ENCODE peak calls at places on chromosomes 12 and 14, in four cellular contexts. One of them, this sample, is unnamed.

GRCh38 chr14:42110167-42110566 is 503.5 kb downstream of the LRFN5 start:
- DNase-seq in fibroblast of mammary gland: peak; percentile 82
- DNase-seq in fibroblast of lung: peak; percentile 41
- DNase-seq in WERI-Rb-1: peak; percentile 23
- DNase-seq in this sample: no peak

GRCh38 chr14:56138987-56139386 is 20.8 kb downstream of the PELI2 start:
- DNase-seq in fibroblast of mammary gland: no peak
- DNase-seq in fibroblast of lung: no peak
- DNase-seq in WERI-Rb-1: peak; percentile 80
- DNase-seq in this sample: no peak

GRCh38 chr12:132322206-132323132 is 6.9 kb downstream of the GALNT9 start:
- DNase-seq in fibroblast of mammary gland: no peak
- DNase-seq in fibroblast of lung: no peak
- DNase-seq in WERI-Rb-1: no peak
- DNase-seq in this sample: no peak

GRCh38 chr12:53427905-53428594 is 4.4 kb downstream of the AMHR2 start:
- DNase-seq in fibroblast of mammary gland: peak; percentile 98
- DNase-seq in fibroblast of lung: peak; percentile 95
- DNase-seq in WERI-Rb-1: no peak
- DNase-seq in this sample: peak; percentile 96

GRCh38 chr12:1591029-1591428 is 3.4 kb downstream of the FBXL14 start:
- DNase-seq in fibroblast of mammary gland: peak; percentile 73
- DNase-seq in fibroblast of lung: peak; percentile 45
- DNase-seq in WERI-Rb-1: no peak
- DNase-seq in this sample: peak; percentile 55

GRCh38 chr12:63955831-63956685 is 111.6 kb downstream of the SRGAP1 start:
- DNase-seq in fibroblast of mammary gland: peak; percentile 94
- DNase-seq in fibroblast of lung: no peak
- DNase-seq in WERI-Rb-1: no peak
- DNase-seq in this sample: no peak

GRCh38 chr12:104596876-104597833 is 140.4 kb downstream of the CHST11 start:
- DNase-seq in fibroblast of mammary gland: no peak
- DNase-seq in fibroblast of lung: peak; percentile 60
- DNase-seq in WERI-Rb-1: no peak
- DNase-seq in this sample: no peak

GRCh38 chr12:94244165-94245133 is 96.1 kb downstream of the PLXNC1 start:
- DNase-seq in fibroblast of mammary gland: no peak
- DNase-seq in fibroblast of lung: no peak
- DNase-seq in WERI-Rb-1: no peak
- DNase-seq in this sample: no peak

GRCh38 chr12:102475355-102475754 is 5.0 kb downstream of the IGF1 start:
- DNase-seq in fibroblast of mammary gland: no peak
- DNase-seq in fibroblast of lung: peak; percentile 42
- DNase-seq in WERI-Rb-1: no peak
- DNase-seq in this sample: no peak

GRCh38 chr12:93790472-93791152 is 113.4 kb downstream of the CRADD start:
- DNase-seq in fibroblast of mammary gland: peak; percentile 88
- DNase-seq in fibroblast of lung: peak; percentile 93
- DNase-seq in WERI-Rb-1: no peak
- DNase-seq in this sample: peak; percentile 78

GRCh38 chr14:61196034-61196433 is 85.1 kb downstream of the TMEM30B start:
- DNase-seq in fibroblast of mammary gland: no peak
- DNase-seq in fibroblast of lung: no peak
- DNase-seq in WERI-Rb-1: no peak
- DNase-seq in this sample: no peak
- TF ChIP-seq CTCF in fibroblast of mammary gland: peak; percentile 16
- TF ChIP-seq CTCF in fibroblast of lung: no peak
- TF ChIP-seq CTCF in WERI-Rb-1: no peak
- TF ChIP-seq CTCF in this sample: peak; percentile 15

DNA sequence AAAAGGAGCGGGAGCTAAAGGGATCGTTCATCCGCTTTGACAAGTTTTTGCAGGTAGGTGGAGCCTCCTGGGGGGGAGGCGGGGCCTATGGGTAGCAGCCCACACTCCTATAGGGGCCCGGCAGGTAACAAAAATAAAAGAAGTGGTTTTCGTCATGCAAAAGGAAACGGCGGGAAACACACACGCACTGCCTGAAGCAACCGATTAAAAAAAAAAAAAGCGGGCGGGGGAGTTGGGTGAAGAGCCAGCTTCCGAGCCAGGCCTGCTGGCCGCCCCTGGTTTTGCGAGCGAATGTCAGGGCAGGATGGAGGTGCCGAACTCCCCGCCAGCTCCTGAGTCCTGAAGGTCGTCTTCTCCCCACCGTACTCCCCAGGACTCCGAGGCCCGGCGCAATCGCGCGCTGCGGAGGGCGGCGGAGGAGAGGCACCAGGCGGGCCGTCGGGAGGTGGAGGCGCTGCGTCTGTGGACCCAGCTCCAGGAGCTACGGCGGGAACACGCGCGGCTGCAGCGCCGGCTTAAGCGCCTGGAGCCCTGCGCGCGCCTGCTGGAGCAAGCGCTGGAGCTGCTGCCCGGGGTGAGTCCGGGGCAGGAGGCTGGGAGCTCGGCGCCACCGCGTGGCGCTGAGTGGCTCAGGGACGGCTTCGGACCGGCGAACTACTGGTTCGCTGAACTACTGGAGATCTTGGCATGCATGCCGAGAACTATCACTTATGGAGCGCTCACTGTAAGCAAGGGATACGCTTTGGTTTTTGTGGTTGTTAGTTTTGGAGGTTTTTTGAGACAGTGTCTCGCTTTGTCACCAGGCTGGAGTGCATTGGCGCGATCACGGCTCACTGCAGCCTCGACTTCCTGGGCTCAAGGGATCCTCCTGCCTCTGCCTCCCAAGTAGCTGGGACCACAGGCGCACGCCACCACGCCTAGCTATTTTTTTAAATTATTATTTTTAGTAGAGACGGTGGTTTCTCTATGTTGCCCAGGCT is 3.6 kb downstream of the CFAP73 start:
- DNase-seq in fibroblast of mammary gland: peak; percentile 70
- DNase-seq in fibroblast of lung: peak; percentile 73
- DNase-seq in WERI-Rb-1: peak; percentile 79
- DNase-seq in this sample: peak; percentile 55
- TF ChIP-seq CTCF in fibroblast of mammary gland: peak; percentile 38
- TF ChIP-seq CTCF in fibroblast of lung: peak; percentile 36
- TF ChIP-seq CTCF in WERI-Rb-1: peak; percentile 68
- TF ChIP-seq CTCF in this sample: peak; percentile 63

GRCh38 chr12:18139254-18139653 is 49.3 kb upstream of the RERGL start:
- DNase-seq in fibroblast of mammary gland: no peak
- DNase-seq in fibroblast of lung: no peak
- DNase-seq in WERI-Rb-1: no peak
- DNase-seq in this sample: no peak

GRCh38 chr12:18139989-18140596 is 50.1 kb upstream of the RERGL start:
- DNase-seq in fibroblast of mammary gland: peak; percentile 48
- DNase-seq in fibroblast of lung: peak; percentile 19
- DNase-seq in WERI-Rb-1: no peak
- DNase-seq in this sample: peak; percentile 10

GRCh38 chr12:18141583-18141982 is 51.6 kb upstream of the RERGL start:
- DNase-seq in fibroblast of mammary gland: peak; percentile 77
- DNase-seq in fibroblast of lung: peak; percentile 74
- DNase-seq in WERI-Rb-1: no peak
- DNase-seq in this sample: no peak

GRCh38 chr12:18145924-18146323 is 55.9 kb upstream of the RERGL start:
- DNase-seq in fibroblast of mammary gland: peak; percentile 23
- DNase-seq in fibroblast of lung: no peak
- DNase-seq in WERI-Rb-1: no peak
- DNase-seq in this sample: no peak

DNA sequence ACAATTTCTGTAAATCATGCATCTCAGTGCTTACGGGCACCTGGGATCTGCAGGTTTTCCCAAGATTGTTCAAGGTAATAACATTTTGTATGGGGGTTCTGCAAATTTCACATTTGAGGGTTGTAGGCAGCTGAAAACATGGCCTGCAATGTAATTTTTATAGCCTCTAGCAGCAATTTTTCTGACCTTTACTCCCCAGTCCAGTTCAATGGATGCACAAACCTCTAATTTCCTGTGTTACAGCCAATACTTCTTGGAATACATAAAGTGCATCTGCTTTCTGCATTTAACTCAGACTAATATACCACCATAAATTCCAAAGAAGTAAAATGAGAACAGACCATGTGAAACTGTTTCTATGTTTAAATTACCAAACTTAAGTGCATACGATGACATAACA is 51.0 kb upstream of the RERGL start:
- DNase-seq in fibroblast of mammary gland: no peak
- DNase-seq in fibroblast of lung: no peak
- DNase-seq in WERI-Rb-1: no peak
- DNase-seq in this sample: no peak
- TF ChIP-seq CTCF in fibroblast of mammary gland: no peak
- TF ChIP-seq CTCF in fibroblast of lung: no peak
- TF ChIP-seq CTCF in WERI-Rb-1: no peak
- TF ChIP-seq CTCF in this sample: no peak

GRCh38 chr12:12665194-12665593 is 30.8 kb downstream of the GPR19 start:
- DNase-seq in fibroblast of mammary gland: no peak
- DNase-seq in fibroblast of lung: no peak
- DNase-seq in WERI-Rb-1: no peak
- DNase-seq in this sample: no peak
- TF ChIP-seq CTCF in fibroblast of mammary gland: no peak
- TF ChIP-seq CTCF in fibroblast of lung: no peak
- TF ChIP-seq CTCF in WERI-Rb-1: no peak
- TF ChIP-seq CTCF in this sample: no peak

GRCh38 chr14:35534130-35534883 is at the start of gene INSM2:
- DNase-seq in fibroblast of mammary gland: no peak
- DNase-seq in fibroblast of lung: no peak
- DNase-seq in WERI-Rb-1: no peak
- DNase-seq in this sample: no peak
- TF ChIP-seq CTCF in fibroblast of mammary gland: no peak
- TF ChIP-seq CTCF in fibroblast of lung: no peak
- TF ChIP-seq CTCF in WERI-Rb-1: peak; percentile 56
- TF ChIP-seq CTCF in this sample: peak; percentile 42

DNA sequence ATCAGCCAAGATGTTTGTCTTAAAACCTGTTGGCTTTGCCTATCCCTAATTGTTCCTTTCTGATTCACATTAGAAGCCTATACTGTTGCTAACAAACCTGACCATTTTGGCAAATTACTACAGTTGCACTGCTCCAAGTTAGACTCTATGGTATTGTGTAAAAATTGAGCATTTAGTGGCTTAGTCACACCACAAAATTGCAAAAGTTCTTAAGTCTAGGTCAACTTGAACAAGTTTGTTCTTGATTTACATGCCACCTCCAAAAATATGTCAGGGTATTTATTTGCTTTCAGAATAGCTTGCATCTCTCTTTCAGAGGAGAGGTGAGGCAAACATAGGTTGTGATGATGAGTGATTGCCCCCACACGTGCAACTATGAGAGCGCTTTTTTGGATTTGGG is 27.0 kb upstream of the PTHLH start:
- DNase-seq in fibroblast of mammary gland: peak; percentile 77
- DNase-seq in fibroblast of lung: peak; percentile 88
- DNase-seq in WERI-Rb-1: no peak
- DNase-seq in this sample: peak; percentile 72
- TF ChIP-seq CTCF in fibroblast of mammary gland: no peak
- TF ChIP-seq CTCF in fibroblast of lung: no peak
- TF ChIP-seq CTCF in WERI-Rb-1: no peak
- TF ChIP-seq CTCF in this sample: no peak

GRCh38 chr12:31234053-31234835 is 91.7 kb downstream of the SINHCAF start:
- DNase-seq in fibroblast of mammary gland: no peak
- DNase-seq in fibroblast of lung: no peak
- DNase-seq in WERI-Rb-1: no peak
- DNase-seq in this sample: no peak

GRCh38 chr12:31236998-31237637 is 88.8 kb downstream of the SINHCAF start:
- DNase-seq in fibroblast of mammary gland: no peak
- DNase-seq in fibroblast of lung: no peak
- DNase-seq in WERI-Rb-1: no peak
- DNase-seq in this sample: no peak

GRCh38 chr12:31235868-31236395 is 90.0 kb downstream of the SINHCAF start:
- DNase-seq in fibroblast of mammary gland: peak; percentile 6
- DNase-seq in fibroblast of lung: no peak
- DNase-seq in WERI-Rb-1: no peak
- DNase-seq in this sample: no peak

GRCh38 chr12:31233061-31233730 is 92.8 kb downstream of the SINHCAF start:
- DNase-seq in fibroblast of mammary gland: no peak
- DNase-seq in fibroblast of lung: no peak
- DNase-seq in WERI-Rb-1: no peak
- DNase-seq in this sample: no peak

DNA sequence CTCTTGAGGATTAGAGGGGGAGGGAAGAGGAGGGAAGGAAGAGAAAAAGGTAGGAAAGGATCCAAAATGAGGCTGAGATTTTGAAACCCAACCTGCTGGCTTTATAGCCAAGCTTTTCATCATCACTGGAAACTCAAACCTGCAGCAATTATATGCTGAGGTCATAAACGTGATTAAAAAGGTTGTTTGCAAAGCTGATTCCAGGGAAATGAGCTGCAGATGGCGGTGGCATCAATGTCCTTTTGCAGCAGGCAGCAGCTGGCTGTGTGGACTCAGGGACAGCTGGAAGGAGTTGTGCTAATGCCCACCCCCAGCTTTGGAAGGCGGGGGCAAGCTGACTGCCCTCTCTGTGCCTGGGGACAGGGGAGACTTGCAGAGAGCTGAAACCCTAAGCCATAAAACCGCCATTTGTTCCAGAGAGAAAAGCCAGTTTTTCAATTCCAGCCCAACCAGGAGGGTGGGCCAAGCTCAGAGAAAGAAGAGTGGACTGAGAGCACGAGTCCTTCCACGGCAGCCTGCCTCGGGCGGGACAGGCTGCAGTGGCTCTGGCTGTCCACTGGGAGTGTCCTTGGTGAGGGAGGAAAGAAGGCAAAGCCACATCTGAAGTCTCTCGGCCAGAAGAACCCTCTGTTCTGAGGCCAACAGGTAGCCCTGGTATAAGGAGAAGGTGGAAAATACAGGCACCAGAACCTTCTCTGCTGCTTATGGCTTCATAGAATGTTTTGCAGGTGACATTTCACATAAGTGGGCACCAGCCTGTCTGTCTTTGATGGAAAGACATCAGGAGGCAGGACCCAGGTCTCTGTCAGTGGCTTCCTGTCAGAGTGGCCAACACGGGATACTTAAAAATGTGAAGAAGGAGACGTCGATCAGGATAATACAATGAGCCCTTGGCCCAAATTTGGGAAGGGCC is 90.7 kb downstream of the SINHCAF start:
- DNase-seq in fibroblast of mammary gland: peak; percentile 16
- DNase-seq in fibroblast of lung: peak; percentile 54
- DNase-seq in WERI-Rb-1: peak; percentile 80
- DNase-seq in this sample: peak; percentile 38
- TF ChIP-seq CTCF in fibroblast of mammary gland: peak; percentile 33
- TF ChIP-seq CTCF in fibroblast of lung: peak; percentile 35
- TF ChIP-seq CTCF in WERI-Rb-1: peak; percentile 78
- TF ChIP-seq CTCF in this sample: peak; percentile 72

DNA sequence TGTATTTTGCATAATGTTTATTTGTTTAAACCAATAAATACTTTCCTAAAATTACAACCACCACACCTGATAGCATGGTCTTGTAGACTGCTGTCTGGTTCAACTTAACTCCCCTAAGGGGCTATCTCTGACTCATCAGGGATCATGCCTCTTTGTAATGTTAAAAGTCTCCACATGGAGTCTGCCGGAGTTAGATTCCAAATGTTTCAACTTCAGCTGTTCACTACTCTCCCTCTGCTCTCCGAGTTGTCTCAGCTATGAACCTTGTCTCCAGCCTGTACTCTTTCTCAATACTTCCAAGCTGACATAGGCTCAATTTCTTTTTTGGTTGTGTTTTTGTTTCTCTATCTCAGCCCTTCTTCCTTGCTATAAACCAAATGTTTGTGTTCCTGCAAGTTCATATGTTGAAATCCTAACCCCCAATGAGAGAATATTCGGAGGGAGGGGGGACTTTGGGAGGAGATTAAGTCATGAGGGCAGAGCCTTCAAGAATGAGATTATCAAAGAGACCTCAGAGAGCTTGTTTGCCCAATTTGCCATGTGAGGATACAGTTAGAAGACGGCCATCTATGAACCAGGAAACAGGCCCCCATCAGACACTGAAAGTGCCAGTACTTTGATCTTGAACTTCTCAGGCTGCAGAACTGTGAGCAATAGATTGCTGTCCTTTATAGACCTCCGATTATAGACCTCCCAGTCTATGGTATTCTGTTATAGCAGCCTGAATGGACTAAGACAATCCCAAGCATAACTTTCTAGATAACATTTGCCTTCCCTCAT is 858.2 kb downstream of the VRK1 start:
- DNase-seq in fibroblast of mammary gland: no peak
- DNase-seq in fibroblast of lung: no peak
- DNase-seq in WERI-Rb-1: no peak
- DNase-seq in this sample: no peak
- TF ChIP-seq CTCF in fibroblast of mammary gland: no peak
- TF ChIP-seq CTCF in fibroblast of lung: no peak
- TF ChIP-seq CTCF in WERI-Rb-1: no peak
- TF ChIP-seq CTCF in this sample: no peak

This sample was measured in HFFc6.